ENCODE peak calls at places on chromosomes 4 and X, in ten cellular contexts. K is dorsolateral prefrontal cortex, N is tibial nerve, D is fibroblast of lung, C is fibroblast of pulmonary artery, W is AG09319, H is choroid plexus epithelial cell, I is AG10803, V is OCI-LY7, R is left lung. U is an unnamed sample.

GRCh38 chrX:11836284-11836683 is 78.2 kb downstream of the MSL3 start:
- DNase-seq in C (peak), R (no peak), D (no peak), N (no peak), V (no peak), H (no peak), I (no peak), K (no peak), W (no peak), U (no peak)

GRCh38 chrX:119398587-119398973 is 556 bp upstream of the SLC25A43 start:
- DNase-seq in D (peak), V (no peak), H (no peak), R (no peak), I (peak), N (no peak), C (peak), K (no peak), W (no peak), U (no peak)

GRCh38 chrX:37817579-37817978 is 29.8 kb downstream of the DYNLT3 start:
- DNase-seq in C (no peak), N (no peak), V (peak), H (no peak), W (no peak), K (no peak), R (no peak), D (no peak), I (no peak), U (no peak)

GRCh38 chr4:184110452-184110851 is 107.2 kb downstream of the ENPP6 start:
- DNase-seq in C (no peak), N (no peak), V (no peak), W (no peak), I (no peak), K (no peak), R (no peak), H (no peak), D (no peak), U (no peak)

GRCh38 chr4:102693266-102693850 is 67.4 kb downstream of the MANBA start:
- DNase-seq in C (no peak), D (no peak), N (no peak), V (no peak), K (no peak), R (no peak), H (no peak), W (no peak), I (no peak), U (no peak)

GRCh38 chr4:6380746-6381411 is 91.5 kb downstream of the PPP2R2C start:
- DNase-seq in N (no peak), I (no peak), D (no peak), H (no peak), R (peak), C (no peak), K (peak), W (no peak), V (no peak), U (no peak)

GRCh38 chrX:154135458-154136229 is 8.4 kb upstream of the OPN1LW start:
- DNase-seq in H (no peak), V (peak), W (no peak), N (no peak), D (no peak), K (no peak), C (no peak), I (no peak), R (no peak), U (no peak)

GRCh38 chr4:4990857-4991540 is 28.3 kb downstream of the CYTL1 start:
- DNase-seq in W (peak), H (peak), V (no peak), I (peak), N (peak), D (peak), C (peak), K (no peak), R (no peak), U (no peak)

GRCh38 chrX:10423716-10424115 is 196.7 kb downstream of the MID1 start:
- DNase-seq in K (no peak), I (no peak), H (no peak), V (no peak), R (no peak), N (no peak), D (no peak), W (no peak), C (no peak), U (no peak)

GRCh38 chr4:146916479-146917076 is 29.1 kb downstream of the TTC29 start:
- DNase-seq in K (no peak), D (peak), C (peak), N (peak), W (peak), H (peak), V (peak), I (peak), R (no peak), U (no peak)

GRCh38 chr4:15778191-15778741 is at the start of gene CD38:
- DNase-seq in C (no peak), V (peak), H (peak), R (peak), W (no peak), I (no peak), D (no peak), N (no peak), K (no peak), U (no peak)
- TF ChIP-seq CTCF in C (no peak), V (peak), H (no peak), R (no peak), W (no peak), I (no peak), D (no peak), N (no peak), K (no peak), U (no peak)

GRCh38 chrX:135295944-135296305 is 13.4 kb upstream of the ETDC start:
- DNase-seq in D (no peak), V (no peak), C (no peak), N (no peak), H (no peak), W (no peak), K (no peak), I (no peak), R (no peak), U (no peak)

DNA sequence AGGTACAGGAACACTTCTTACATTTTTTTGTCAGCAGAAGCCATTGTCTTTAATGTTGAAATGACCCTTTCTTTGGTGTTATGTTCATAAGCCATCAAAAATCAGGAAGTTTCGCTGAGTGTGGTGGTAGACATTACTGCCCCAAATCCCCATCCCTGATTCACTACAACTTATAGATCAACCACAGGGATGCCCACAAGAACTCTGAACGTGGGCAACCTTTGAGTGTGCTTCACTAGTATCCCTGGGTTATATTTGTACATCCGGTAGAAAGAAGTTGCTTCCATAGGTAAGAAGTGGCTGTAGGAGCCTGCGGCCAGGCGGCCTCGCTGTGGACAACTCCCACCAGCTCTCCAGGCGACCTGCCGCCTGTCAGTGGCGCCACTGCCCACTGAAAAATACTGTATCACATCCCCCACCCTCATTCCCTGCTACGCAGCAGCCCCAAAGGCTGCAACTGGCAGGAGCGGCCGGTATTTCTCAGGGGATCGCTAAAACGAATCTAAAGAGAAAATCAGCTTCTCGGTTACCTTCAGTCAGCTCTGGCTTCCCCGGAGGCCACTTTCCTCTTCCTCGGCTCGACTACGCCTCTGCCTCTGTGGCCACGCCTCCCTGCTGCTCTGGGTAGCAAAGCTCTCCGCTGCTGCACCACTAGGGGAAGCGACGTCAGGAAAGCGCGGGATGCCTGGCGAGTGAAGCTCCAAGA is 13.9 kb upstream of the ETDC start:
- DNase-seq in W (no peak), V (no peak), R (peak), D (peak), C (peak), I (peak), K (peak), H (peak), N (peak), U (peak)
- TF ChIP-seq CTCF in W (no peak), V (no peak), R (no peak), D (peak), C (peak), I (no peak), K (peak), H (peak), N (no peak), U (no peak)

DNA sequence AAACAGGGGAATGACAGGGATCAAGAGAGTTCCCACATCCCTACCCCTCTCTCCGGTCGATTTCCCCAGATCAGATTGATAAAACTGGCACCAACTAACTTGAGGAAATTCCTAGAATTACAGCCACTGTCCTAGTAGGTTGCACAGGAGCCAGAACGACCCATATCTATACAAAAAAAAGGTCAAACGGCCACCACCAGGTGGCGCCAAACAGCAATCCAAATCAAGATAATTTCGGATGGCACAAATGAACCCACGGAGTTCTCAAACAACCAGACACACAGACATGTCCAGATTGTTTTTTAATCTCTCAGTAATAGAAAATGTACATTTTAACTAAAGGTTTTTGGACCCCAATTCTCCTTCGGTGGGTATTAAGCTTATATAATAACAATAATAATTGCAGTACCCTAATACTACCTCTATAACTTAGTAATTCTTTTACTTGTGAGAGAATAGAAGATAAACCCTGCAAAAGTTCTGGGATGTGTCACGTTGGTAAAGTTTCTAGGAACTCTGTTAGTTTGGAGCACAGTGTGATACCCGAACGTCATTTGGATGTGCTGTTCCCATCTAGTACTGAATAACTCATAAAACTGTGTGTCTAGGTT is 212.6 kb downstream of the SPOCK3 start:
- DNase-seq in R (peak), H (peak), D (peak), W (peak), K (peak), C (peak), V (peak), N (peak), I (peak), U (peak)
- TF ChIP-seq CTCF in R (peak), H (peak), D (peak), W (peak), K (peak), C (peak), V (peak), N (peak), I (peak), U (peak)

DNA sequence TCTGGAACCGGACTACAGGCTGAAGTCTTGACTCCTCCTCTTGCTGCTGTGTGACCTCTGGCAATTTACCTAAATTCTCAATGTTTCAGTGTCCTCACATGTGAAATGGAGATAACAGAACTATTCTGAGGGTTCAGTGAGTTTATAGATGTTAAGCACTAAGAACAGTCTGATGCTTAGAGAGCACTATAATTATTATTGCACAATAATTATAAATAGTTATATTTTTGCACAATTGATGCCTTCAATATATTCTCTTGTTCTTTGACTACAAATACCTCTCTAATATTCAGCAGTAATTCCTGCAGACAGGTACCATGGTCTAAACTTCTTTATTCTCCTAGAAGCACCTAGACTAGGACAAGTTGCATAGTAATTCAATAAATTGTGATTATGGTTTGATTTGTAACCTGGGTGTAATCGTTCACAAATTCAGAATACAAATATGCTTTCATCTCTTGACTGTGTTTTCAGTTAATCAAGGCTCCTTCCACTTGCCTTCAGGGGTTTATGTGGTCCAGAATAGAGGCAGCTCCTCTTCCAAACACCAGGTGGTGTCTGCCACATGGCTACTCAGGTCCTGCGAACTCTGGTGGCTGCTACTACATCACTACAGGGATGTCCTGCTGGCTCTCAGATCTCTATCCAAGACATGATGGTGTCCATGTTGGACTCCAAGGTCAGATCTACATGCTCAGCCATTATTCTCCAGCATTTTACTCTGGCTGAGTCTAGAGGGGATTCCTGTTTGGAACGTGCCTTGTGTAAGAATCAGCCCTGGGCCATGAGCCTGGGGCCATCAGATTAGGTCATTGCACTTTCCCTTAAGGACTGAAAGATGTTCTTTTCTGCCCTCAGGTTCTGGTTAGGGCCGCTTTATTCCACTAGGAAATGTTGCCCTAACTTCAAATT is 103.4 kb downstream of the QRFPR start:
- DNase-seq in H (no peak), K (no peak), D (no peak), I (no peak), C (peak), N (no peak), R (no peak), V (peak), W (no peak), U (no peak)
- TF ChIP-seq CTCF in H (peak), K (no peak), D (peak), I (peak), C (peak), N (no peak), R (no peak), V (peak), W (peak), U (no peak)